ENCODE peak calls at places on chromosomes 11 and 22, in seven cellular contexts. G is colonic mucosa, C is ovary, D is PC-3, Z is transverse colon, O is pancreas, M is testis. Q is an unnamed sample.

GRCh38 chr11:65865550-65866172 is 5.4 kb downstream of the MUS81 start:
- DNase-seq in G (no peak), C (peak; percentile 23), D (no peak), Z (no peak), O (no peak), M (no peak), Q (no peak)

GRCh38 chr11:107293677-107294344 is 163.8 kb downstream of the CWF19L2 start:
- DNase-seq in G (no peak), C (no peak), D (no peak), Z (no peak), O (no peak), M (no peak), Q (no peak)

GRCh38 chr11:108852701-108853100 is 187.8 kb downstream of the DDX10 start:
- DNase-seq in G (no peak), C (no peak), D (no peak), Z (no peak), O (no peak), M (no peak), Q (no peak)

GRCh38 chr22:25726241-25726640 is 15.7 kb upstream of the MYO18B start:
- DNase-seq in G (no peak), C (no peak), D (no peak), Z (no peak), O (no peak), M (no peak), Q (no peak)

GRCh38 chr22:31075961-31076360 is 5.2 kb upstream of the SMTN start:
- DNase-seq in G (peak; percentile 72), C (peak; percentile 84), D (no peak), Z (peak; percentile 70), O (peak; percentile 52), M (peak; percentile 88), Q (peak; percentile 67)

GRCh38 chr11:2097998-2098690 is 41.0 kb downstream of the IGF2 start:
- DNase-seq in G (no peak), C (no peak), D (no peak), Z (no peak), O (no peak), M (no peak), Q (no peak)

GRCh38 chr11:69530278-69531070 is 49.0 kb downstream of the LINC01488 start:
- DNase-seq in G (no peak), C (no peak), D (no peak), Z (no peak), O (no peak), M (peak; percentile 21), Q (peak; percentile 36)

GRCh38 chr11:93291146-93291545 is 39.4 kb upstream of the DEUP1 start:
- DNase-seq in G (no peak), C (no peak), D (no peak), Z (no peak), O (no peak), M (no peak), Q (no peak)

GRCh38 chr11:11973866-11974265 is 34.6 kb downstream of the DKK3 start:
- DNase-seq in G (no peak), C (no peak), D (no peak), Z (no peak), O (no peak), M (no peak), Q (no peak)

GRCh38 chr11:36104660-36104992 is 160.8 kb downstream of the LDLRAD3 start:
- DNase-seq in G (no peak), C (no peak), D (no peak), Z (no peak), O (no peak), M (no peak), Q (no peak)

GRCh38 chr22:36386900-36387663 is 685 bp downstream of the MYH9 start:
- DNase-seq in G (peak; percentile 78), C (peak; percentile 70), D (no peak), Z (peak; percentile 86), O (peak; percentile 83), M (peak; percentile 36), Q (peak; percentile 71)

GRCh38 chr11:18063131-18063530 is 17.1 kb upstream of the TPH1 start:
- DNase-seq in G (no peak), C (no peak), D (peak; percentile 30), Z (no peak), O (peak; percentile 26), M (no peak), Q (no peak)

GRCh38 chr22:26360169-26360885 is 68.7 kb upstream of the ASPHD2 start:
- DNase-seq in G (peak; percentile 69), C (peak; percentile 57), D (peak; percentile 79), Z (peak; percentile 74), O (peak; percentile 53), M (peak; percentile 87), Q (peak; percentile 54)

GRCh38 chr11:86888164-86888977 is 66.8 kb downstream of the FZD4 start:
- DNase-seq in G (no peak), C (no peak), D (no peak), Z (no peak), O (no peak), M (no peak), Q (no peak)

GRCh38 chr22:44964722-44965078 is 45.1 kb downstream of the PHF21B start:
- DNase-seq in G (no peak), C (no peak), D (no peak), Z (no peak), O (no peak), M (no peak), Q (no peak)

GRCh38 chr11:13238879-13239514 is 38.6 kb upstream of the BMAL1 start:
- DNase-seq in G (peak; percentile 54), C (no peak), D (peak; percentile 70), Z (peak; percentile 46), O (peak; percentile 35), M (peak; percentile 76), Q (peak; percentile 51)

GRCh38 chr11:35151241-35151640 is 12.3 kb downstream of the CD44 start:
- DNase-seq in G (no peak), C (no peak), D (no peak), Z (no peak), O (no peak), M (no peak), Q (no peak)

GRCh38 chr22:20054485-20054884 is 25.6 kb upstream of the DGCR8 start:
- DNase-seq in G (no peak), C (no peak), D (no peak), Z (no peak), O (no peak), M (no peak), Q (no peak)

GRCh38 chr11:122069946-122070345 is 46.1 kb downstream of the BLID start:
- DNase-seq in G (no peak), C (peak; percentile 25), D (peak; percentile 38), Z (peak; percentile 14), O (peak; percentile 40), M (peak; percentile 83), Q (peak; percentile 73)

GRCh38 chr11:12087075-12087775 is 23.2 kb upstream of the MICAL2 start:
- DNase-seq in G (peak; percentile 52), C (no peak), D (peak; percentile 74), Z (peak; percentile 46), O (no peak), M (no peak), Q (no peak)

GRCh38 chr22:49415219-49415951 is 412.3 kb downstream of the BRD1 start:
- DNase-seq in G (no peak), C (no peak), D (no peak), Z (no peak), O (no peak), M (no peak), Q (no peak)
- TF ChIP-seq CTCF in G (no peak), C (no peak), D (no peak), Z (no peak), O (no peak), M (no peak), Q (no peak)

DNA sequence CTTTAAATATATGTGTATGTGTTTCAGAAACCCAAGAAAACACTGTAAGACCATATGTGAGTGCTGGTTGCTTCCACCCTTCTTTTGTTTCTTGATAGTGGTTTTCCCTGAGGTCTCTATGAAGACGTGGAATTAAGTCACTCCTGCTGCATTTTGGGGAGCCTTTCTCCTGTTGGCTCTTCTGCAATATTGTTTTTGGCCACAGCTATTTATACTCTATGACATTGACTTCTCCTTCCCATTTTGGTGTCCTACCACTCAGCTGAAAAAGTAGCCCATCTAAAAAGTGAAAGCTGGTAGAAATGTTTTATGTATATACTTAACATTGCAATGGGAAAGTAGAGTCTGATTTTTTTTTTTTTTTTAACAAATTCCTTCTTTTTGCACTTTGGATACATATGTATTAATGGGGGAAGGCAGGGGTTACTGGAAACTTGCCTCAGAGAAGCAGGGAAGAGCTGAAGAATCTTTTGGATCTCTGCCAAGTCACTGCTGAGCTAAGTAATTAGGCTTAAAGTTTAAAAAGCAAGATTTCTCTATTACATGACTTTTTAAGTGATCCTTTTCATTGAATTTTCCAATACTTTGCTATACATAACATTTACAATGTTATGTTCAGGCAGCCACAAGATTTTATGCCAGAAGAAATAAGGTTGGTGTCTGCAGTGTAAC is 1.8 kb downstream of the TTC17 start:
- DNase-seq in G (no peak), C (no peak), D (no peak), Z (no peak), O (no peak), M (no peak), Q (no peak)
- H3K27ac ChIP-seq in G (no peak overlapping the region), C (no peak overlapping the region), D (no peak overlapping the region), Z (peak overlapping the region; percentile 92), O (no peak overlapping the region), M (no peak overlapping the region), Q (no peak overlapping the region)

DNA sequence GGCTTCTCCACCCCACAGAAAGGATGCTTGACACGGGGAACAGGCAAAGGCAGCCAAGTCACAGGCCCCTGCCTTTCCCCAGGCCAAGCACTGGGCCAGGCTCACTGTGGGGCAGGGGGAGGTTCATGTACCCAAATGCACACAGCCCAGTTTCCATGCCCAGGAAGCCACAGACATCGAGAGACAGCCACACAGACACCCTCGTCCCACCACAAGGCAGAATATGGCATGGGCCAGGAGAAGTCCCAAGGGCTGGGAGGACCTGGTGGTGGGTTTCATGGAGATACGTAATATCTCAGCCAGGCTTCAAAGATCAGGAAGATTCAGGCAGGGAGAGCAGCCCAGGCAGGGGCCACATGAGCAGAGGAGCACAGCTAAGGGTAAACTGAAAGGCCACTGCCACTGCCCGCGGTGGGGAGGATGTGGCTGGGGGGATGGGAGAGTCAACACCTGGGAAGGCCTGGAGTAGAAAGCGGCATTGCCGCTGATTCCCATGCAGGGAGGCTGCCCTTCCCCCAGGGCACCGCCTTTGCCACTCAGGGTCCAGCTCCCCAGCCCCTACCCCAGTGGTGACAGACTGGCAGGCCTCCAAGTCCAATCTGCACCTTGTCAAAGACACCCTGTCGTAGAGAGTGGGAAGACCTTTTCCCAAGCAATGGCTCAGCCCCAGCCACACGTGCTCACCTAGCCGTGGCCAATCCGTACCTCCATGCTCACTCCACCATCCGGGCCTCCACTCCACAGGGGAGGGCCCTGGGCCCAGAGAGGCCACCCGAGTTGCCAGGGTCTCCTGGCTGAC is 2.4 kb upstream of the MFNG start:
- DNase-seq in G (no peak), C (no peak), D (no peak), Z (no peak), O (peak; percentile 55), M (no peak), Q (no peak)
- H3K4me3 ChIP-seq in G (no peak overlapping the region), C (no peak overlapping the region), D (no peak overlapping the region), Z (no peak overlapping the region), O (no peak overlapping the region), M (no peak overlapping the region), Q (no peak overlapping the region)

GRCh38 chr11:75214411-75214821 is 26.2 kb upstream of the TPBGL start:
- DNase-seq in G (peak; percentile 82), C (peak; percentile 57), D (peak; percentile 90), Z (peak; percentile 73), O (peak; percentile 82), M (peak; percentile 94), Q (peak; percentile 87)
- TF ChIP-seq CTCF in G (no peak), C (no peak), D (peak; percentile 54), Z (peak; percentile 10), O (no peak), M (no peak), Q (peak; percentile 33)

DNA sequence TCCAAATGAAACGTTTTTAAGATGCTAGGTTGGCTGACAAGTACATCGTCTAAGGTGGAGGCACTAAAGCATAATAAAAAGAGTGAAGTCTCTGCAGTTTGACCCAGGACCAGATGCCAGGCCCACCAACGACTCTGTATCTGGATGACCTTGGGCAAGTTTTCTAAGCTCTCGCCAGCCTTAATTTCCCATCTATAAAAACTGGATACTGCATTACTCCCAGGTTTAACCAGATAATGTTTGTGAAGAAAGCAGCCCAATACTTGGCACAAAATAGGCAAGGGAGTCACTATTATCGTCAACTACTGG is 49.0 kb downstream of the FAM83F start:
- DNase-seq in G (no peak), C (no peak), D (no peak), Z (no peak), O (no peak), M (no peak), Q (no peak)
- H3K27ac ChIP-seq in G (peak overlapping the region; percentile 93), C (peak overlapping the region; percentile 82), D (peak overlapping the region; percentile 61), Z (peak overlapping the region; percentile 93), O (peak overlapping the region; percentile 90), M (peak overlapping the region; percentile 98), Q (peak overlapping the region; percentile 92)